ENCODE peak calls at places on chromosomes 5 and 9, in eight cellular contexts. C is AG08396; Y is heart left ventricle; M is T-cell; E is WTC11; A is kidney tubule cell; X is stimulated activated CD4-positive, alpha-beta T cell treated with anti-CD3 and anti-CD28 coated beads, Interleukin-1b, Interleukin-23, amount 100 ng/mL, for 1 hour; W is NCI-H2171 treated with DMSO at 0.1 percent for 48 hours. T is an unnamed sample.

GRCh38 chr5:40409600-40409999 is 270.1 kb upstream of the PTGER4 start:
- DNase-seq in C (no peak), Y (peak; percentile 33), M (peak; percentile 68), E (no peak), A (no peak), X (no peak), W (no peak), T (peak; percentile 32)

GRCh38 chr5:172082180-172082579 is 75.7 kb upstream of the FBXW11 start:
- DNase-seq in C (no peak), Y (no peak), M (no peak), E (no peak), A (no peak), X (no peak), W (no peak), T (no peak)

GRCh38 chr5:95961617-95962474 is at the start of gene ELL2:
- DNase-seq in C (peak; percentile 95), Y (peak; percentile 99), M (peak; percentile 98), E (peak; percentile 98), A (peak; percentile 100), X (peak; percentile 83), W (peak; percentile 58), T (peak; percentile 92)

GRCh38 chr5:81830602-81831001 is 79.7 kb upstream of the SSBP2 start:
- DNase-seq in C (no peak), Y (no peak), M (no peak), E (no peak), A (no peak), X (no peak), W (no peak), T (no peak)

GRCh38 chr5:60295423-60295822 is 401.9 kb upstream of the PDE4D start:
- DNase-seq in C (peak; percentile 3), Y (no peak), M (no peak), E (peak; percentile 43), A (peak; percentile 54), X (no peak), W (no peak), T (no peak)

GRCh38 chr9:134734270-134734669 is 92.7 kb downstream of the COL5A1 start:
- DNase-seq in C (peak; percentile 57), Y (no peak), M (no peak), E (no peak), A (no peak), X (no peak), W (peak; percentile 76), T (no peak)

GRCh38 chr9:126805546-126806262 is 864 bp downstream of the ZBTB43 start:
- DNase-seq in C (peak; percentile 54), Y (peak; percentile 90), M (peak; percentile 60), E (no peak), A (peak; percentile 88), X (peak; percentile 41), W (peak; percentile 14), T (peak; percentile 76)

GRCh38 chr5:119377066-119377465 is 21.2 kb downstream of the TNFAIP8 start:
- DNase-seq in C (no peak), Y (no peak), M (no peak), E (no peak), A (no peak), X (no peak), W (no peak), T (no peak)

GRCh38 chr5:109062669-109063068 is 315.0 kb downstream of the FER start:
- DNase-seq in C (no peak), Y (no peak), M (no peak), E (no peak), A (no peak), X (no peak), W (peak; percentile 2), T (no peak)

GRCh38 chr5:154653764-154654483 is 101.3 kb upstream of the LARP1 start:
- DNase-seq in C (no peak), Y (no peak), M (no peak), E (no peak), A (no peak), X (no peak), W (no peak), T (no peak)

GRCh38 chr5:143316337-143316736 is 87.1 kb downstream of the NR3C1 start:
- DNase-seq in C (no peak), Y (no peak), M (no peak), E (no peak), A (no peak), X (no peak), W (no peak), T (no peak)

GRCh38 chr5:3736926-3737325 is 141.3 kb downstream of the IRX1 start:
- DNase-seq in C (no peak), Y (no peak), M (no peak), E (no peak), A (no peak), X (no peak), W (no peak), T (no peak)

GRCh38 chr5:168132186-168132585 is 159.3 kb upstream of the WWC1 start:
- DNase-seq in C (no peak), Y (no peak), M (no peak), E (no peak), A (no peak), X (no peak), W (no peak), T (no peak)

GRCh38 chr5:69454460-69455249 is 37.9 kb upstream of the OCLN start:
- DNase-seq in C (no peak), Y (no peak), M (no peak), E (no peak), A (no peak), X (no peak), W (peak; percentile 4), T (no peak)

GRCh38 chr9:35675204-35675603 is 1.5 kb downstream of the CA9 start:
- DNase-seq in C (no peak), Y (no peak), M (no peak), E (peak; percentile 35), A (no peak), X (no peak), W (no peak), T (no peak)

GRCh38 chr5:132381614-132382013 is 12.1 kb downstream of the SLC22A5 start:
- DNase-seq in C (no peak), Y (no peak), M (no peak), E (no peak), A (no peak), X (no peak), W (no peak), T (no peak)

GRCh38 chr5:1056611-1057484 is 48.2 kb downstream of the NKD2 start:
- DNase-seq in C (no peak), Y (no peak), M (no peak), E (no peak), A (no peak), X (no peak), W (no peak), T (no peak)

GRCh38 chr9:70553718-70554673 is 139.5 kb upstream of the KLF9 start:
- DNase-seq in C (peak; percentile 44), Y (no peak), M (no peak), E (peak; percentile 18), A (peak; percentile 87), X (no peak), W (peak; percentile 34), T (no peak)

GRCh38 chr5:152246401-152246800 is 158.7 kb downstream of the NMUR2 start:
- DNase-seq in C (peak; percentile 4), Y (peak; percentile 38), M (no peak), E (peak; percentile 71), A (peak; percentile 6), X (no peak), W (no peak), T (no peak)

GRCh38 chr5:172450861-172451695 is 3.2 kb downstream of the SH3PXD2B start:
- DNase-seq in C (peak; percentile 64), Y (no peak), M (peak; percentile 24), E (peak; percentile 71), A (peak; percentile 22), X (no peak), W (no peak), T (peak; percentile 39)

GRCh38 chr5:120449501-120449900 is 14.6 kb upstream of the PRR16 start:
- DNase-seq in C (no peak), Y (no peak), M (no peak), E (no peak), A (peak; percentile 54), X (no peak), W (no peak), T (no peak)

GRCh38 chr9:78133751-78134150 is 102.1 kb upstream of the CEP78 start:
- DNase-seq in C (no peak), Y (no peak), M (no peak), E (no peak), A (peak; percentile 57), X (no peak), W (no peak), T (no peak)

GRCh38 chr5:73764586-73764985 is 138.6 kb downstream of the ARHGEF28 start:
- DNase-seq in C (peak; percentile 61), Y (no peak), M (no peak), E (no peak), A (peak; percentile 76), X (no peak), W (no peak), T (no peak)

GRCh38 chr9:87527211-87527916 is 29.7 kb downstream of the DAPK1 start:
- DNase-seq in C (no peak), Y (no peak), M (no peak), E (no peak), A (no peak), X (no peak), W (peak; percentile 15), T (no peak)

GRCh38 chr5:133330956-133331355 is 279.1 kb downstream of the HSPA4 start:
- DNase-seq in C (no peak), Y (no peak), M (no peak), E (no peak), A (no peak), X (no peak), W (no peak), T (no peak)